ENCODE peak calls at places on chromosomes 6 and 20, in five cellular contexts. R, F, E, N and J are unnamed samples.

GRCh38 chr6:131023834-131024504 is 39.1 kb downstream of the EPB41L2 start:
- DNase-seq in R (peak; percentile 59), F (no peak), E (no peak), N (peak; percentile 52), J (no peak)

GRCh38 chr6:132147530-132148011 is 196.4 kb upstream of the CCN2 start:
- DNase-seq in R (no peak), F (no peak), E (no peak), N (peak; percentile 100), J (no peak)

GRCh38 chr20:13344671-13345070 is 123.6 kb downstream of the ISM1 start:
- DNase-seq in R (no peak), F (no peak), E (no peak), N (no peak), J (no peak)

GRCh38 chr6:804771-805170 is 111.8 kb upstream of the EXOC2 start:
- DNase-seq in R (no peak), F (no peak), E (no peak), N (no peak), J (no peak)

GRCh38 chr6:11296449-11297375 is 64.2 kb upstream of the NEDD9 start:
- DNase-seq in R (peak; percentile 77), F (no peak), E (no peak), N (no peak), J (no peak)

GRCh38 chr20:37567331-37567665 is 39.6 kb upstream of the BLCAP start:
- DNase-seq in R (no peak), F (no peak), E (no peak), N (no peak), J (no peak)

GRCh38 chr6:103405321-103405720 is 1454.4 kb downstream of the HACE1 start:
- DNase-seq in R (no peak), F (no peak), E (no peak), N (no peak), J (no peak)

GRCh38 chr20:23086056-23086551 is at the start of gene CD93:
- DNase-seq in R (no peak), F (peak; percentile 41), E (peak; percentile 42), N (no peak), J (peak; percentile 44)

GRCh38 chr6:161564951-161565350 is 291.1 kb upstream of the AGPAT4 start:
- DNase-seq in R (no peak), F (no peak), E (no peak), N (no peak), J (no peak)

GRCh38 chr6:46453756-46454316 is 37.4 kb downstream of the RCAN2 start:
- DNase-seq in R (no peak), F (no peak), E (no peak), N (peak; percentile 59), J (no peak)

GRCh38 chr20:62832212-62832922 is 15.5 kb downstream of the COL9A3 start:
- DNase-seq in R (peak; percentile 78), F (no peak), E (no peak), N (no peak), J (peak; percentile 67)

GRCh38 chr20:35602851-35603495 is 12.7 kb upstream of the SPAG4 start:
- DNase-seq in R (no peak), F (no peak), E (no peak), N (no peak), J (no peak)

GRCh38 chr20:34562643-34563042 is 4.1 kb downstream of the MAP1LC3A start:
- DNase-seq in R (no peak), F (no peak), E (peak; percentile 33), N (no peak), J (no peak)

GRCh38 chr6:121382467-121383121 is 48.3 kb upstream of the TBC1D32 start:
- DNase-seq in R (peak; percentile 95), F (no peak), E (no peak), N (no peak), J (no peak)

GRCh38 chr20:29874476-29875202 is 1382.8 kb upstream of the DEFB115 start:
- DNase-seq in R (no peak), F (no peak), E (no peak), N (no peak), J (peak; percentile 22)

GRCh38 chr20:32877507-32877906 is 18.8 kb downstream of the EFCAB8 start:
- DNase-seq in R (no peak), F (no peak), E (no peak), N (peak; percentile 46), J (no peak)

GRCh38 chr6:27630727-27631613 is 158.1 kb upstream of the ZNF184 start:
- DNase-seq in R (peak; percentile 26), F (no peak), E (peak; percentile 84), N (no peak), J (peak; percentile 60)

GRCh38 chr6:54428437-54428836 is 120.2 kb downstream of the TINAG start:
- DNase-seq in R (no peak), F (no peak), E (no peak), N (no peak), J (peak; percentile 35)

GRCh38 chr6:109388265-109388664 is 6.0 kb upstream of the CD164 start:
- DNase-seq in R (no peak), F (no peak), E (no peak), N (no peak), J (no peak)

GRCh38 chr6:3759656-3760245 is 8.2 kb upstream of the PXDC1 start:
- DNase-seq in R (no peak), F (no peak), E (no peak), N (peak; percentile 93), J (no peak)

GRCh38 chr6:5582758-5583157 is 321.4 kb downstream of the FARS2 start:
- DNase-seq in R (no peak), F (no peak), E (no peak), N (peak; percentile 36), J (no peak)

GRCh38 chr20:56285496-56285895 is 37.0 kb downstream of the MC3R start:
- DNase-seq in R (no peak), F (no peak), E (no peak), N (no peak), J (no peak)

GRCh38 chr6:16334671-16335070 is 96.3 kb downstream of the GMPR start:
- DNase-seq in R (peak; percentile 57), F (peak; percentile 82), E (no peak), N (peak; percentile 95), J (no peak)

GRCh38 chr6:150915868-150916267 is 50.4 kb downstream of the MTHFD1L start:
- DNase-seq in R (no peak), F (no peak), E (no peak), N (peak; percentile 72), J (no peak)

GRCh38 chr6:107977283-107977682 is 19.3 kb upstream of the SEC63 start:
- DNase-seq in R (no peak), F (no peak), E (no peak), N (peak; percentile 46), J (no peak)

GRCh38 chr6:78947529-78947928 is 80.2 kb downstream of the IRAK1BP1 start:
- DNase-seq in R (no peak), F (no peak), E (no peak), N (no peak), J (no peak)

GRCh38 chr20:2625062-2625461 is 27.4 kb upstream of the NOP56 start:
- DNase-seq in R (no peak), F (no peak), E (no peak), N (no peak), J (no peak)

GRCh38 chr6:137089305-137089704 is 44.5 kb upstream of the IL20RA start:
- DNase-seq in R (peak; percentile 79), F (no peak), E (no peak), N (no peak), J (no peak)

GRCh38 chr6:166365221-166365620 is 17.5 kb downstream of the MPC1 start:
- DNase-seq in R (no peak), F (no peak), E (no peak), N (peak; percentile 62), J (no peak)

GRCh38 chr20:22686097-22686496 is 101.7 kb upstream of the FOXA2 start:
- DNase-seq in R (peak; percentile 61), F (peak; percentile 31), E (no peak), N (peak; percentile 56), J (no peak)

GRCh38 chr6:13201336-13201735 is 127.0 kb downstream of the TBC1D7 start:
- DNase-seq in R (no peak), F (no peak), E (no peak), N (no peak), J (no peak)
- TF ChIP-seq CTCF in R (no peak), F (no peak), E (no peak), N (no peak), J (no peak)

DNA sequence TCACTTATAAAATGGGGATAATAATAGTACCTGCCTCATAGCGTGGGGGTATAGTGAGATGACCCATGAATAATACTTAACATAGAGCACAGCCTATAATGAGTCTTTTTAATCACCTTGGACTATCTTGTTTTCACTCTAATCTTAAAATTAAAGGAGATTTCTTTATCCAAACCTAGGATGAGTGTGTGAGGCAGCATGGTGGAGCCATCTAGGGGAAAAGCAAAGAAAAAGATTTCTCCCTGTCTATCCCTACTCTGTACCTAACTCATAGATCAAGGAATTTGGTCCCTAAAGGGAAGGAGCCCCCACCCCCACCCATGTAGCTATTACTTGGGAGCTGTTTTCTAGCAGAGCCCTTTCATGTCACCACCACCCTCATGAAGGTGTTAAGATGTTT is 45.2 kb upstream of the PAK5 start:
- DNase-seq in R (no peak), F (no peak), E (no peak), N (no peak), J (no peak)
- TF ChIP-seq CTCF in R (no peak), F (no peak), E (no peak), N (no peak), J (no peak)

GRCh38 chr6:34508425-34508824 is 42.5 kb downstream of the PACSIN1 start:
- DNase-seq in R (no peak), F (no peak), E (no peak), N (no peak), J (no peak)
- TF ChIP-seq CTCF in R (no peak), F (no peak), E (no peak), N (no peak), J (no peak)

GRCh38 chr6:90911600-90911999 is 324.7 kb upstream of the MAP3K7 start:
- DNase-seq in R (no peak), F (no peak), E (no peak), N (no peak), J (no peak)
- TF ChIP-seq CTCF in R (no peak), F (no peak), E (no peak), N (no peak), J (no peak)

GRCh38 chr6:52904562-52905279 is 4.8 kb downstream of the GSTA3 start:
- DNase-seq in R (peak; percentile 13), F (no peak), E (peak; percentile 8), N (no peak), J (no peak)
- TF ChIP-seq CTCF in R (peak; percentile 9), F (no peak), E (peak; percentile 24), N (peak; percentile 21), J (peak; percentile 6)

GRCh38 chr20:3751284-3751663 is 16.3 kb downstream of the ADISSP start:
- DNase-seq in R (no peak), F (no peak), E (no peak), N (no peak), J (no peak)
- TF ChIP-seq CTCF in R (no peak), F (no peak), E (no peak), N (no peak), J (no peak)

GRCh38 chr20:6381887-6382286 is 259.1 kb upstream of the FERMT1 start:
- DNase-seq in R (no peak), F (no peak), E (no peak), N (no peak), J (no peak)
- TF ChIP-seq CTCF in R (no peak), F (no peak), E (no peak), N (peak; percentile 28), J (no peak)